ENCODE peak calls at places on chromosome 16, in five cellular contexts. O is lower leg skin, J is K562, H is HCT116, L is suprapubic skin. X is an unnamed sample.

GRCh38 chr16:74451951-74452758 is 30.9 kb upstream of the CLEC18B start:
- DNase-seq in H (no peak), O (no peak), J (no peak), L (no peak), X (peak)

GRCh38 chr16:58198022-58198683 is at the start of gene CSNK2A2:
- DNase-seq in J (peak), L (no peak), O (peak), H (peak), X (peak)

GRCh38 chr16:66131156-66131807 is 235.2 kb upstream of the CDH5 start:
- DNase-seq in O (no peak), L (no peak), H (no peak), J (no peak), X (no peak)

GRCh38 chr16:23823475-23824407 is 12.0 kb upstream of the PRKCB start:
- DNase-seq in H (no peak), L (no peak), O (no peak), J (no peak), X (no peak)

GRCh38 chr16:57871457-57871856 is 69.2 kb upstream of the KIFC3 start:
- DNase-seq in H (no peak), O (no peak), L (no peak), J (no peak), X (no peak)

GRCh38 chr16:735982-736453 is 4.8 kb downstream of the CIAO3 start:
- DNase-seq in H (no peak), J (no peak), O (no peak), L (no peak), X (no peak)

GRCh38 chr16:74743668-74744299 is 30.8 kb downstream of the FA2H start:
- DNase-seq in H (peak), J (peak), O (peak), L (no peak), X (no peak)

GRCh38 chr16:80260906-80261311 is 279.9 kb upstream of the DYNLRB2 start:
- DNase-seq in O (no peak), J (no peak), L (no peak), H (no peak), X (no peak)

GRCh38 chr16:72858611-72859493 is 189.1 kb downstream of the ZFHX3 start:
- DNase-seq in J (no peak), O (no peak), H (no peak), L (no peak), X (no peak)

GRCh38 chr16:83933885-83934683 is 19.0 kb upstream of the OSGIN1 start:
- DNase-seq in L (no peak), J (no peak), H (no peak), O (no peak), X (no peak)

GRCh38 chr16:12758031-12758669 is 45.5 kb downstream of the CPPED1 start:
- DNase-seq in H (no peak), O (no peak), J (peak), L (no peak), X (no peak)

GRCh38 chr16:86044881-86045600 is 146.1 kb downstream of the IRF8 start:
- DNase-seq in L (no peak), O (no peak), H (no peak), J (no peak), X (no peak)

GRCh38 chr16:4471869-4472268 is 2.6 kb downstream of the NMRAL1 start:
- DNase-seq in H (no peak), J (no peak), L (no peak), O (no peak), X (no peak)

GRCh38 chr16:4472880-4473279 is 1.5 kb downstream of the NMRAL1 start:
- DNase-seq in H (no peak), L (no peak), J (no peak), O (no peak), X (no peak)

GRCh38 chr16:4474192-4474961 is at the start of gene NMRAL1:
- DNase-seq in H (peak), L (peak), J (peak), O (peak), X (peak)

GRCh38 chr16:4477966-4478365 is 1.8 kb downstream of the HMOX2 start:
- DNase-seq in J (no peak), L (no peak), O (no peak), H (peak), X (no peak)

DNA sequence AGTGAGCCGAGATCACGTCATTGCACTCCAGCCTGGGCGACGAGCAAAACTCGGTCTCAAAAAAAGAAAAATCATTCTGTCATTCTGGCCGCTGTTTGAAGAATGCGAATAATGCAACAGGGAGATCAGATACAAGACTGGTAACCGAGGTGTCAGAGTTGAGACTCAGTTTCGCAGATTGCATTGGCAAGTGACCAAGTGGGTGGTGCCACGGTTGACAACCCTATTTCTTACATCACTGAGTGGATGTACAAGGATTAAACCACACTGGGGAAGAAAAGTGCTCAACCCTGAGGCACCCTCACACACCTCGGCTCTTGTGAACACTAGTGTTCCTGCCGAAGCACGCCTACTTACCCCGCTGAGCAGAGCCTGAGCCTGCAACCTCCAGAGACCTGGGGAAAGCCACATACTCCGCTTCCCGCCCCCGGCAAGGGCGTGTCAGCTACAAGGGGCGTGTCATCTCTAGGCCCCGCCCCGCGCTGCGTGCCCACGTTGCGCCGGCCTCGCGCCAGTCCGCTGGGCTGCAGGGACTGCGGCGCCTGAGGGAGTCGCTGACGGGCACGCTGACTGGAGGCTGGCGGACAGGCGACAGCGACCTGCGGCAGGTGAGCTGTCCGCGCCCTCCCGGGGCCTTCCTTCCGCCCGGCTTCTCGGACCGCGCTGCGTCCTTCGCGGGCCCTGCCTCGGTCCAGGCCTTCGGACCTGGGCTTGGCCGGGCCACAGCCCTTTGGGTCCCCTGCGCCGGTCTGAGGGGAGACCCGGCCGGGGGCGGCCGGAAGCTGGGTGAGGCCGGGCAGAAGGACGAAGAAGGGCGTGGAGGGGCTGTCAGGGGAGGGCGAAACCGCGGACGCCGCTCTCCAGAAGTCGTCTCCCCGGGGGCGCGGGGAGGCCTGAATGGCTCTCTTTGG is at the start of gene HMOX2:
- DNase-seq in O (peak), H (peak), J (peak), L (peak), X (peak)
- TF ChIP-seq POLR2A in O (no peak), H (peak), J (peak), L (peak), X (peak)

DNA sequence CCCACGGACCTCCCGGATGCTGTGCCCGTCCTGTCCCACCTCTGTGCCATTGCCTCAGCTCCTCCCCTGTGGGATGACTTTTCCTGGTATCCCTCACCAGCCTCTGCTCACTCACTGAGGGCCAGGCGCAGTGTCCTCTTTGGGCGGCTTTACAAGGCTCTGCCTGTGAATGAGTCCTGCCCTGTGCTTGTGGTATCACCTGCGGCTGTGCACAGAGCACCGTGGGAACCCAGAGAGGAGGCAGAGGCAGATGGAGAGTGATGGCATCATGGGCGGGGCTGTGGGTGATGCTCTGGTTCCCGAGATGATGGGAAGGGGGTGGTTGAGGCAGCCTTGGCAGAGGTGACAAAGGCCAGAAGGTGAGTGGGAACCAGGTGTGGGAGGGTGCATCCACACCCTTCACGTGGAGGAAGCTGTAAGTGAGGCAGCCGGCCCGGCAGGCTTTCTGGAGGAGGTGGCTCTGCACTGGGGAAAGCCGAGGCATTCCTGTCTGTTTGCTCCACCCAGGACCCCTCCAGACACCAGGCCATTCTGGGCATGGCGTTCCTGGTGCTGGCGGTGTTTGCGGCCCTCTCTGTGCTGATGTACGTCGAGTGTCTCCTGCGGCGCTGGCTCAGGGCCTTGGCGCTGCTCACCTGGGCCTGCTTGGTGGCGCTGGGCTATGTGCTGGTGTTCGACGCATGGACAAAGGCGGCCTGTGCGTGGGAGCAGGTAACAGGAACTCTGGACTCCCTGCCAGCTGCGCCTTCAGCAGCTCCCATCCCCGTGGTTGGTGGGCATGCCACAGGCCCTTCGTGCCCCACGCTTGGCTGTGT is 23.8 kb downstream of the ADCY7 start:
- DNase-seq in J (no peak), O (no peak), H (no peak), L (no peak), X (no peak)
- TF ChIP-seq POLR2A in J (no peak), O (no peak), H (no peak), L (no peak), X (no peak)

GRCh38 chr16:30903596-30903995 is 7.2 kb downstream of the CTF1 start:
- DNase-seq in J (peak), L (no peak), O (no peak), H (no peak), X (no peak)
- TF ChIP-seq POLR2A in J (no peak), L (no peak), O (no peak), H (no peak), X (no peak)

GRCh38 chr16:88529596-88529995 is 40.6 kb upstream of the ZC3H18 start:
- DNase-seq in O (no peak), J (no peak), L (no peak), H (no peak), X (no peak)

GRCh38 chr16:88531931-88532433 is 38.2 kb upstream of the ZC3H18 start:
- DNase-seq in H (no peak), L (no peak), J (no peak), O (no peak), X (no peak)

GRCh38 chr16:88531346-88531745 is 38.9 kb upstream of the ZC3H18 start:
- DNase-seq in H (no peak), L (no peak), O (no peak), J (no peak), X (no peak)

GRCh38 chr16:88530051-88530857 is 39.9 kb upstream of the ZC3H18 start:
- DNase-seq in O (no peak), L (no peak), J (no peak), H (no peak), X (no peak)

DNA sequence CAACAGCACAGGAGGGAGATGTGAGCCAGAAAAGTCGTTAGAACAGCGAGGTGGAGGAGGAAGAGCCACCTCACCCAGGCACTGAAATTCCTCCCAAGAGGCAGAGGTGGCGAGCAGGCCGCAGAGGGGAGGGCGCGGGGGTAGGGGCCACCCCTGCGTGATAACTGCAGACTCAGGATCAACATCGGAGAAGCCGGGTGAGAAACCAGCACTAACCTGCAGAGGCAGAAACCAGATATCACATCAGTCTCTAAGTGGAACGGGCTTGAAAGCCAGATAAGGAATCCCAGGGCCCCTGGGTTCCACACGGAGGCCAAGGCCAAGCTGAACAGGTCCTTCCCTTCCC is 39.4 kb upstream of the ZC3H18 start:
- DNase-seq in L (no peak), H (no peak), J (peak), O (no peak), X (no peak)
- TF ChIP-seq POLR2A in L (no peak), H (no peak), J (no peak), O (no peak), X (no peak)

DNA sequence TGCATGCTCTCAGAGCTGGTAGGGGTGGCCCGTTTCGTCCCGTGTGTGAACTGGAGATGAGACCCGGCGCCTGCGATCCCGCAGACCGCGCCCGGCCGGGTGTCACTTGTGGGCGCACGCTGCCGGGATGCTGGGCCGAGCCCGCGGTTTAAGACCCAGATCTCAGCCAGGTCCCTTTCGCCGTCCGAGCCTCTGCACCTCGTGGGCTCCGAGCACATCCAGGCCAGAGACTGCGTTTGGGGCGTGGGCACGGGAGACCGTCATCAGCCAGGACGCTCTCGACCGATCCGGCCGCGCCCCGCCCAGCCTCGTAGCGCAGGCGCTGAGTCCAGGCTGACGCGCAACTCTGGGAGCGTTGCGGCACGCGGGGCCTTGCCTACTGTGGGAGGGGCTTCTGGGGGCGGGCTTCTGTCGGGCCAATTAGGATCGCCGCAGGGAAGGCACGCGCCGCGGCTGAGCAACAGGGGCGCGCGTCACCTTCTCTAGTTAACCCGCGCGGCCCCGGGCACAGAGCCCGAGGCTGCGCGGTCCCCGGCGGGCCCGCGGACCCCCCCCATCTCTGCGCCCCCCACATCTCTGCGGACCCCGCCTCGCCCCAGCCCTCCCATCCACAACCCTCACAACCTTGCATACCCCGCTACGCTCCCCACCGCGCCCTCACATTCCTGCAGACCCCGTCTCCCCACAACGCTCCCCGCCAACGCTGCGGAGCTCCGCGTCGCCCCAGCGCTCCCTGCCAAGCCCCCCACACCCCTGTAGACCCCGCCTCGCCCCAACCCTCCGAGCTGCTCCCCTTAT is 687 bp upstream of the CEMP1 start:
- DNase-seq in O (peak), J (peak), H (peak), L (peak), X (peak)
- TF ChIP-seq POLR2A in O (no peak), J (peak), H (peak), L (peak), X (peak)

GRCh38 chr16:14640538-14640937 is 7.8 kb downstream of the BFAR start:
- DNase-seq in H (no peak), O (no peak), L (no peak), J (no peak), X (no peak)
- TF ChIP-seq POLR2A in H (no peak), O (no peak), L (no peak), J (no peak), X (no peak)

GRCh38 chr16:2515180-2515803 is 1.5 kb downstream of the ATP6V0C start:
- DNase-seq in O (no peak), H (no peak), L (peak), J (peak), X (no peak)
- TF ChIP-seq POLR2A in O (no peak), H (no peak), L (no peak), J (no peak), X (no peak)

GRCh38 chr16:53703590-53704444 is at the start of the genes FTO and RPGRIP1L:
- DNase-seq in O (peak), J (peak), H (peak), L (peak), X (peak)
- TF ChIP-seq POLR2A in O (no peak), J (peak), H (no peak), L (no peak), X (no peak)

GRCh38 chr16:81834868-81835267 is 55.8 kb downstream of the PLCG2 start:
- DNase-seq in O (no peak), J (no peak), L (no peak), H (no peak), X (no peak)

GRCh38 chr16:81832801-81833547 is 53.9 kb downstream of the PLCG2 start:
- DNase-seq in J (no peak), L (no peak), O (no peak), H (no peak), X (no peak)

GRCh38 chr16:81831722-81832126 is 52.6 kb downstream of the PLCG2 start:
- DNase-seq in O (peak), J (peak), H (no peak), L (no peak), X (peak)

GRCh38 chr16:81833751-81834150 is 54.7 kb downstream of the PLCG2 start:
- DNase-seq in O (no peak), H (no peak), J (no peak), L (no peak), X (no peak)

DNA sequence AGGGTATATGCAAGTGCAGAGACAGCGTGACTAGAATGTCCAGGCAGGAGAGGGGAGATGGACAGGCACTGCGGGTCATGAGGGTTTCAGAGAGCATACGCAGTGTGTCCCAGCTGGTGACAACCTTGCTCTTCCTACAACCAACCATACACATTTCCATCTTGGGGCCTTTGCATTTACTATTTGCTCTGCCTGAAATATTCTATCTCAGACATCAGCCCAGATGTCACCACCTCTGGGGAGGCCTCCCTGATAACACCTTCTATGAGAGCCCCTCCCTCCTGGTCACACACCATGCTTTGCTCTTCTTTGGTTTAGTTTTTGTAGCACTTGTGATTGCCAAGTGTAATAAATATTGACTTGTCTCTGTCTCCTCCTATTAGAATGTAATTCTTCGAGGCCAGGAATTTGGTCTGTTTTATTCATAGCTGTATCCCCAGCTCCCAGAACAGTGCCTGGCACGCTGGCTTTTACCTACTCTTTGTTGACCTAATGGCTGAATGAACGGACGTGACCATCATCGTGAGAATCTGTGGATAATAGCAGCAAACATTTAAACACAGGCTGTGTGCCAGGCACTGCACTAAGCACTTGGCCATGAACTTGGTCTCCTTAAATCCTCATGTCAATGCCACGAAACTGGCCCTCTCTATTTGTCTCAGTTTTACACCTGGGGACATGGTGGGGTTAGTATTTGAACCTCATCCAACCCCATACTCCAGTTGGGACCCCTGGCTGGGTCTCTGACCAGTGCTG is 51.9 kb downstream of the PLCG2 start:
- DNase-seq in L (no peak), J (no peak), O (no peak), H (no peak), X (no peak)
- TF ChIP-seq POLR2A in L (no peak), J (no peak), O (no peak), H (no peak), X (no peak)

GRCh38 chr16:2039286-2040030 is 8.2 kb downstream of the NTHL1 start:
- DNase-seq in L (no peak), J (peak), O (no peak), H (no peak), X (no peak)
- TF ChIP-seq POLR2A in L (no peak), J (no peak), O (no peak), H (no peak), X (no peak)

X was measured in GM12892.